ENCODE peak calls at places on chromosomes 13 and 19, in nine cellular contexts. One of them, this sample, is unnamed.

GRCh38 chr13:106291006-106291405 is 244.5 kb downstream of the EFNB2 start:
- DNase-seq in endothelial cell: no peak
- DNase-seq in suprapubic skin: no peak
- DNase-seq in IMR-90: peak
- DNase-seq in stimulated activated CD4-positive, alpha-beta T cell treated with anti-CD3 and anti-CD28 coated beads, Interleukin-1b, Interleukin-23, amount 100 ng/mL, for 1 hour: no peak
- DNase-seq in HT1080: peak
- DNase-seq in OCI-M1: no peak
- DNase-seq in fibroblast of mammary gland: peak
- DNase-seq in stromal cell of bone marrow: no peak
- DNase-seq in this sample: no peak

GRCh38 chr19:35098413-35099049 is 17.1 kb upstream of the FXYD3 start:
- DNase-seq in endothelial cell: no peak
- DNase-seq in suprapubic skin: no peak
- DNase-seq in IMR-90: no peak
- DNase-seq in stimulated activated CD4-positive, alpha-beta T cell treated with anti-CD3 and anti-CD28 coated beads, Interleukin-1b, Interleukin-23, amount 100 ng/mL, for 1 hour: no peak
- DNase-seq in HT1080: no peak
- DNase-seq in OCI-M1: no peak
- DNase-seq in fibroblast of mammary gland: no peak
- DNase-seq in stromal cell of bone marrow: no peak
- DNase-seq in this sample: no peak

GRCh38 chr13:43122706-43123268 is 99.4 kb downstream of the DNAJC15 start:
- DNase-seq in endothelial cell: no peak
- DNase-seq in suprapubic skin: no peak
- DNase-seq in IMR-90: no peak
- DNase-seq in stimulated activated CD4-positive, alpha-beta T cell treated with anti-CD3 and anti-CD28 coated beads, Interleukin-1b, Interleukin-23, amount 100 ng/mL, for 1 hour: no peak
- DNase-seq in HT1080: no peak
- DNase-seq in OCI-M1: no peak
- DNase-seq in fibroblast of mammary gland: no peak
- DNase-seq in stromal cell of bone marrow: no peak
- DNase-seq in this sample: no peak

GRCh38 chr13:55627221-55627620 is 1513.5 kb upstream of the PRR20A start:
- DNase-seq in endothelial cell: no peak
- DNase-seq in suprapubic skin: no peak
- DNase-seq in IMR-90: no peak
- DNase-seq in stimulated activated CD4-positive, alpha-beta T cell treated with anti-CD3 and anti-CD28 coated beads, Interleukin-1b, Interleukin-23, amount 100 ng/mL, for 1 hour: no peak
- DNase-seq in HT1080: no peak
- DNase-seq in OCI-M1: no peak
- DNase-seq in fibroblast of mammary gland: no peak
- DNase-seq in stromal cell of bone marrow: no peak
- DNase-seq in this sample: no peak

GRCh38 chr19:7829162-7829520 is 877 bp upstream of the EVI5L start:
- DNase-seq in endothelial cell: no peak
- DNase-seq in suprapubic skin: no peak
- DNase-seq in IMR-90: no peak
- DNase-seq in stimulated activated CD4-positive, alpha-beta T cell treated with anti-CD3 and anti-CD28 coated beads, Interleukin-1b, Interleukin-23, amount 100 ng/mL, for 1 hour: no peak
- DNase-seq in HT1080: no peak
- DNase-seq in OCI-M1: no peak
- DNase-seq in fibroblast of mammary gland: no peak
- DNase-seq in stromal cell of bone marrow: no peak
- DNase-seq in this sample: no peak

GRCh38 chr19:35065574-35065973 is 24.1 kb downstream of the HPN start:
- DNase-seq in endothelial cell: no peak
- DNase-seq in suprapubic skin: no peak
- DNase-seq in IMR-90: no peak
- DNase-seq in stimulated activated CD4-positive, alpha-beta T cell treated with anti-CD3 and anti-CD28 coated beads, Interleukin-1b, Interleukin-23, amount 100 ng/mL, for 1 hour: no peak
- DNase-seq in HT1080: no peak
- DNase-seq in OCI-M1: no peak
- DNase-seq in fibroblast of mammary gland: no peak
- DNase-seq in stromal cell of bone marrow: no peak
- DNase-seq in this sample: no peak

GRCh38 chr13:32426191-32426980 is 1.5 kb downstream of the N4BP2L1 start:
- DNase-seq in endothelial cell: no peak
- DNase-seq in suprapubic skin: no peak
- DNase-seq in IMR-90: no peak
- DNase-seq in stimulated activated CD4-positive, alpha-beta T cell treated with anti-CD3 and anti-CD28 coated beads, Interleukin-1b, Interleukin-23, amount 100 ng/mL, for 1 hour: no peak
- DNase-seq in HT1080: no peak
- DNase-seq in OCI-M1: peak
- DNase-seq in fibroblast of mammary gland: no peak
- DNase-seq in stromal cell of bone marrow: no peak
- DNase-seq in this sample: no peak

GRCh38 chr19:46746281-46746965 is at the start of gene STRN4:
- DNase-seq in endothelial cell: peak
- DNase-seq in suprapubic skin: no peak
- DNase-seq in IMR-90: no peak
- DNase-seq in stimulated activated CD4-positive, alpha-beta T cell treated with anti-CD3 and anti-CD28 coated beads, Interleukin-1b, Interleukin-23, amount 100 ng/mL, for 1 hour: peak
- DNase-seq in HT1080: no peak
- DNase-seq in OCI-M1: peak
- DNase-seq in fibroblast of mammary gland: no peak
- DNase-seq in stromal cell of bone marrow: no peak
- DNase-seq in this sample: peak

GRCh38 chr13:35252536-35253205 is 223.8 kb downstream of the MAB21L1 start:
- DNase-seq in endothelial cell: no peak
- DNase-seq in suprapubic skin: no peak
- DNase-seq in IMR-90: no peak
- DNase-seq in stimulated activated CD4-positive, alpha-beta T cell treated with anti-CD3 and anti-CD28 coated beads, Interleukin-1b, Interleukin-23, amount 100 ng/mL, for 1 hour: no peak
- DNase-seq in HT1080: no peak
- DNase-seq in OCI-M1: no peak
- DNase-seq in fibroblast of mammary gland: no peak
- DNase-seq in stromal cell of bone marrow: no peak
- DNase-seq in this sample: no peak

GRCh38 chr13:46288570-46289259 is 77.0 kb downstream of the LRRC63 start:
- DNase-seq in endothelial cell: peak
- DNase-seq in suprapubic skin: no peak
- DNase-seq in IMR-90: peak
- DNase-seq in stimulated activated CD4-positive, alpha-beta T cell treated with anti-CD3 and anti-CD28 coated beads, Interleukin-1b, Interleukin-23, amount 100 ng/mL, for 1 hour: no peak
- DNase-seq in HT1080: peak
- DNase-seq in OCI-M1: peak
- DNase-seq in fibroblast of mammary gland: peak
- DNase-seq in stromal cell of bone marrow: peak
- DNase-seq in this sample: peak

GRCh38 chr13:21119526-21119925 is 56.8 kb downstream of the SKA3 start:
- DNase-seq in endothelial cell: no peak
- DNase-seq in suprapubic skin: no peak
- DNase-seq in IMR-90: no peak
- DNase-seq in stimulated activated CD4-positive, alpha-beta T cell treated with anti-CD3 and anti-CD28 coated beads, Interleukin-1b, Interleukin-23, amount 100 ng/mL, for 1 hour: no peak
- DNase-seq in HT1080: no peak
- DNase-seq in OCI-M1: no peak
- DNase-seq in fibroblast of mammary gland: no peak
- DNase-seq in stromal cell of bone marrow: no peak
- DNase-seq in this sample: no peak

GRCh38 chr13:89925107-89925506 is 1422.4 kb upstream of the MIR17HG start:
- DNase-seq in endothelial cell: peak
- DNase-seq in suprapubic skin: no peak
- DNase-seq in IMR-90: peak
- DNase-seq in stimulated activated CD4-positive, alpha-beta T cell treated with anti-CD3 and anti-CD28 coated beads, Interleukin-1b, Interleukin-23, amount 100 ng/mL, for 1 hour: no peak
- DNase-seq in HT1080: peak
- DNase-seq in OCI-M1: peak
- DNase-seq in fibroblast of mammary gland: peak
- DNase-seq in stromal cell of bone marrow: no peak
- DNase-seq in this sample: peak

GRCh38 chr13:112183544-112184145 is 116.7 kb downstream of the SOX1 start:
- DNase-seq in endothelial cell: no peak
- DNase-seq in suprapubic skin: peak
- DNase-seq in IMR-90: no peak
- DNase-seq in stimulated activated CD4-positive, alpha-beta T cell treated with anti-CD3 and anti-CD28 coated beads, Interleukin-1b, Interleukin-23, amount 100 ng/mL, for 1 hour: no peak
- DNase-seq in HT1080: no peak
- DNase-seq in OCI-M1: no peak
- DNase-seq in fibroblast of mammary gland: no peak
- DNase-seq in stromal cell of bone marrow: no peak
- DNase-seq in this sample: no peak

GRCh38 chr19:2014731-2015610 is 543 bp downstream of the BTBD2 start:
- DNase-seq in endothelial cell: no peak
- DNase-seq in suprapubic skin: no peak
- DNase-seq in IMR-90: no peak
- DNase-seq in stimulated activated CD4-positive, alpha-beta T cell treated with anti-CD3 and anti-CD28 coated beads, Interleukin-1b, Interleukin-23, amount 100 ng/mL, for 1 hour: no peak
- DNase-seq in HT1080: no peak
- DNase-seq in OCI-M1: no peak
- DNase-seq in fibroblast of mammary gland: no peak
- DNase-seq in stromal cell of bone marrow: no peak
- DNase-seq in this sample: peak

This sample was measured in nephron progenitor cell.